ENCODE peak calls at places on chromosome 19, in ten cellular contexts. One of them, this sample, is unnamed.

GRCh38 chr19:51124729-51125128 is at the start of gene SIGLEC9:
- DNase-seq in progenitor cell of endocrine pancreas: no peak
- DNase-seq in RWPE1: no peak
- DNase-seq in PC-3: no peak
- DNase-seq in ovary: peak
- DNase-seq in cardiac muscle cell: no peak
- DNase-seq in colonic mucosa: no peak
- DNase-seq in Calu3: no peak
- DNase-seq in A549: no peak
- DNase-seq in SK-N-SH: no peak
- DNase-seq in this sample: no peak

GRCh38 chr19:40936755-40937154 is 54.3 kb upstream of the CYP2B6 start:
- DNase-seq in progenitor cell of endocrine pancreas: no peak
- DNase-seq in RWPE1: no peak
- DNase-seq in PC-3: no peak
- DNase-seq in ovary: no peak
- DNase-seq in cardiac muscle cell: no peak
- DNase-seq in colonic mucosa: no peak
- DNase-seq in Calu3: no peak
- DNase-seq in A549: no peak
- DNase-seq in SK-N-SH: no peak
- DNase-seq in this sample: no peak

GRCh38 chr19:6822311-6822670 is 49.8 kb downstream of the VAV1 start:
- DNase-seq in progenitor cell of endocrine pancreas: no peak
- DNase-seq in RWPE1: no peak
- DNase-seq in PC-3: no peak
- DNase-seq in ovary: no peak
- DNase-seq in cardiac muscle cell: no peak
- DNase-seq in colonic mucosa: no peak
- DNase-seq in Calu3: no peak
- DNase-seq in A549: no peak
- DNase-seq in SK-N-SH: no peak
- DNase-seq in this sample: no peak

GRCh38 chr19:54343868-54344267 is 4.9 kb upstream of the LILRA4 start:
- DNase-seq in progenitor cell of endocrine pancreas: no peak
- DNase-seq in RWPE1: no peak
- DNase-seq in PC-3: no peak
- DNase-seq in ovary: no peak
- DNase-seq in cardiac muscle cell: no peak
- DNase-seq in colonic mucosa: no peak
- DNase-seq in Calu3: no peak
- DNase-seq in A549: no peak
- DNase-seq in SK-N-SH: no peak
- DNase-seq in this sample: no peak

GRCh38 chr19:18097217-18097992 is at the start of gene MAST3:
- DNase-seq in progenitor cell of endocrine pancreas: peak
- DNase-seq in RWPE1: peak
- DNase-seq in PC-3: peak
- DNase-seq in ovary: peak
- DNase-seq in cardiac muscle cell: peak
- DNase-seq in colonic mucosa: peak
- DNase-seq in Calu3: peak
- DNase-seq in A549: peak
- DNase-seq in SK-N-SH: peak
- DNase-seq in this sample: peak

GRCh38 chr19:55069137-55069858 is 6.3 kb upstream of the RDH13 start:
- DNase-seq in progenitor cell of endocrine pancreas: no peak
- DNase-seq in RWPE1: peak
- DNase-seq in PC-3: peak
- DNase-seq in ovary: no peak
- DNase-seq in cardiac muscle cell: no peak
- DNase-seq in colonic mucosa: peak
- DNase-seq in Calu3: peak
- DNase-seq in A549: peak
- DNase-seq in SK-N-SH: peak
- DNase-seq in this sample: peak

GRCh38 chr19:41541990-41542584 is 33.9 kb upstream of the CEACAM21 start:
- DNase-seq in progenitor cell of endocrine pancreas: no peak
- DNase-seq in RWPE1: no peak
- DNase-seq in PC-3: peak
- DNase-seq in ovary: peak
- DNase-seq in cardiac muscle cell: peak
- DNase-seq in colonic mucosa: peak
- DNase-seq in Calu3: peak
- DNase-seq in A549: peak
- DNase-seq in SK-N-SH: peak
- DNase-seq in this sample: peak

GRCh38 chr19:42406111-42406510 is 16.0 kb upstream of the CNFN start:
- DNase-seq in progenitor cell of endocrine pancreas: no peak
- DNase-seq in RWPE1: no peak
- DNase-seq in PC-3: no peak
- DNase-seq in ovary: no peak
- DNase-seq in cardiac muscle cell: no peak
- DNase-seq in colonic mucosa: no peak
- DNase-seq in Calu3: no peak
- DNase-seq in A549: no peak
- DNase-seq in SK-N-SH: no peak
- DNase-seq in this sample: no peak

GRCh38 chr19:10418281-10419199 is 1.8 kb upstream of the PDE4A start:
- DNase-seq in progenitor cell of endocrine pancreas: no peak
- DNase-seq in RWPE1: no peak
- DNase-seq in PC-3: no peak
- DNase-seq in ovary: no peak
- DNase-seq in cardiac muscle cell: peak
- DNase-seq in colonic mucosa: no peak
- DNase-seq in Calu3: no peak
- DNase-seq in A549: no peak
- DNase-seq in SK-N-SH: peak
- DNase-seq in this sample: no peak

GRCh38 chr19:10419200-10419645 is 1.1 kb upstream of the PDE4A start:
- DNase-seq in progenitor cell of endocrine pancreas: no peak
- DNase-seq in RWPE1: no peak
- DNase-seq in PC-3: no peak
- DNase-seq in ovary: no peak
- DNase-seq in cardiac muscle cell: no peak
- DNase-seq in colonic mucosa: no peak
- DNase-seq in Calu3: no peak
- DNase-seq in A549: no peak
- DNase-seq in SK-N-SH: peak
- DNase-seq in this sample: no peak

GRCh38 chr19:10419646-10420443 is 493 bp upstream of the PDE4A start:
- DNase-seq in progenitor cell of endocrine pancreas: no peak
- DNase-seq in RWPE1: no peak
- DNase-seq in PC-3: peak
- DNase-seq in ovary: no peak
- DNase-seq in cardiac muscle cell: peak
- DNase-seq in colonic mucosa: no peak
- DNase-seq in Calu3: no peak
- DNase-seq in A549: peak
- DNase-seq in SK-N-SH: peak
- DNase-seq in this sample: peak

GRCh38 chr19:10421981-10422461 is 1.7 kb downstream of the PDE4A start:
- DNase-seq in progenitor cell of endocrine pancreas: no peak
- DNase-seq in RWPE1: no peak
- DNase-seq in PC-3: no peak
- DNase-seq in ovary: no peak
- DNase-seq in cardiac muscle cell: no peak
- DNase-seq in colonic mucosa: no peak
- DNase-seq in Calu3: no peak
- DNase-seq in A549: no peak
- DNase-seq in SK-N-SH: no peak
- DNase-seq in this sample: no peak

DNA sequence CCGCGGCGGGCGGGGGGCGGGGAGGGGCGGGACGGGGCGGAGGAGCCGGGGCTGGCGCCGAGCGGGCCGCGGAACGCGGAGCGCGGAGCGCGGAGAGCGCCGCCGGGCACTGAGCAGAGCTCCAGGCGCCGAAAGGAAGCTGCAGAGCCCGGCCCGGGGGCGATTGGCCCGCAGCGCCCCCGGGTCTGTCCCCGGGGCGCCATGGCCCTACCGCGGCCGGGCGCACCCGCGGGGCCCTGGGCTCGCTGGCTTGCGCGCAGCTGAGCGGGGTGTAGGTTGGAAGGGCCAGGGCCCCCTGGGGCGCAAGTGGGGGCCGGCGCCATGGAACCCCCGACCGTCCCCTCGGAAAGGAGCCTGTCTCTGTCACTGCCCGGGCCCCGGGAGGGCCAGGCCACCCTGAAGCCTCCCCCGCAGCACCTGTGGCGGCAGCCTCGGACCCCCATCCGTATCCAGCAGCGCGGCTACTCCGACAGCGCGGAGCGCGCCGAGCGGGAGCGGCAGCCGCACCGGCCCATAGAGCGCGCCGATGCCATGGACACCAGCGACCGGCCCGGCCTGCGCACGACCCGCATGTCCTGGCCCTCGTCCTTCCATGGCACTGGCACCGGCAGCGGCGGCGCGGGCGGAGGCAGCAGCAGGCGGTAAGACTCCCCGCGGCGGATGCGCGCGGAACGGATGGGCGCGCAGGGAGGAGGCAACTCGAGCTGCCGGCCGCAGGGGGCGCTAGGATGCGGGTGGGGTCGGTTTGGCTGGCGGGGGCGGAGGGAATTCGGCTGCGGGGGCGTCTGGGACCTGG is at the start of gene PDE4A:
- DNase-seq in progenitor cell of endocrine pancreas: no peak
- DNase-seq in RWPE1: no peak
- DNase-seq in PC-3: peak
- DNase-seq in ovary: no peak
- DNase-seq in cardiac muscle cell: peak
- DNase-seq in colonic mucosa: no peak
- DNase-seq in Calu3: no peak
- DNase-seq in A549: peak
- DNase-seq in SK-N-SH: peak
- DNase-seq in this sample: peak
- TF ChIP-seq CTCF in progenitor cell of endocrine pancreas: peak
- TF ChIP-seq CTCF in RWPE1: peak
- TF ChIP-seq CTCF in PC-3: peak
- TF ChIP-seq CTCF in ovary: no peak
- TF ChIP-seq CTCF in cardiac muscle cell: peak
- TF ChIP-seq CTCF in colonic mucosa: no peak
- TF ChIP-seq CTCF in Calu3: peak
- TF ChIP-seq CTCF in A549: peak
- TF ChIP-seq CTCF in SK-N-SH: peak
- TF ChIP-seq CTCF in this sample: peak

GRCh38 chr19:19258589-19259338 is 14.3 kb downstream of the TM6SF2 start:
- DNase-seq in progenitor cell of endocrine pancreas: no peak
- DNase-seq in RWPE1: no peak
- DNase-seq in PC-3: no peak
- DNase-seq in ovary: no peak
- DNase-seq in cardiac muscle cell: no peak
- DNase-seq in colonic mucosa: no peak
- DNase-seq in Calu3: no peak
- DNase-seq in A549: no peak
- DNase-seq in SK-N-SH: no peak
- DNase-seq in this sample: no peak
- TF ChIP-seq CTCF in progenitor cell of endocrine pancreas: no peak
- TF ChIP-seq CTCF in RWPE1: no peak
- TF ChIP-seq CTCF in PC-3: no peak
- TF ChIP-seq CTCF in ovary: no peak
- TF ChIP-seq CTCF in cardiac muscle cell: no peak
- TF ChIP-seq CTCF in colonic mucosa: no peak
- TF ChIP-seq CTCF in Calu3: no peak
- TF ChIP-seq CTCF in A549: no peak
- TF ChIP-seq CTCF in SK-N-SH: no peak
- TF ChIP-seq CTCF in this sample: no peak

GRCh38 chr19:1824252-1824622 is 12.2 kb upstream of the ATP8B3 start:
- DNase-seq in progenitor cell of endocrine pancreas: no peak
- DNase-seq in RWPE1: no peak
- DNase-seq in PC-3: no peak
- DNase-seq in ovary: no peak
- DNase-seq in cardiac muscle cell: no peak
- DNase-seq in colonic mucosa: no peak
- DNase-seq in Calu3: no peak
- DNase-seq in A549: no peak
- DNase-seq in SK-N-SH: no peak
- DNase-seq in this sample: peak

GRCh38 chr19:1825909-1826556 is 14.0 kb upstream of the ATP8B3 start:
- DNase-seq in progenitor cell of endocrine pancreas: peak
- DNase-seq in RWPE1: peak
- DNase-seq in PC-3: peak
- DNase-seq in ovary: peak
- DNase-seq in cardiac muscle cell: peak
- DNase-seq in colonic mucosa: peak
- DNase-seq in Calu3: peak
- DNase-seq in A549: peak
- DNase-seq in SK-N-SH: peak
- DNase-seq in this sample: peak

GRCh38 chr19:1828279-1829238 is 16.5 kb upstream of the ATP8B3 start:
- DNase-seq in progenitor cell of endocrine pancreas: no peak
- DNase-seq in RWPE1: no peak
- DNase-seq in PC-3: no peak
- DNase-seq in ovary: no peak
- DNase-seq in cardiac muscle cell: no peak
- DNase-seq in colonic mucosa: no peak
- DNase-seq in Calu3: no peak
- DNase-seq in A549: no peak
- DNase-seq in SK-N-SH: no peak
- DNase-seq in this sample: peak

GRCh38 chr19:1827566-1828278 is 15.6 kb upstream of the ATP8B3 start:
- DNase-seq in progenitor cell of endocrine pancreas: no peak
- DNase-seq in RWPE1: no peak
- DNase-seq in PC-3: no peak
- DNase-seq in ovary: no peak
- DNase-seq in cardiac muscle cell: no peak
- DNase-seq in colonic mucosa: no peak
- DNase-seq in Calu3: no peak
- DNase-seq in A549: no peak
- DNase-seq in SK-N-SH: no peak
- DNase-seq in this sample: peak

DNA sequence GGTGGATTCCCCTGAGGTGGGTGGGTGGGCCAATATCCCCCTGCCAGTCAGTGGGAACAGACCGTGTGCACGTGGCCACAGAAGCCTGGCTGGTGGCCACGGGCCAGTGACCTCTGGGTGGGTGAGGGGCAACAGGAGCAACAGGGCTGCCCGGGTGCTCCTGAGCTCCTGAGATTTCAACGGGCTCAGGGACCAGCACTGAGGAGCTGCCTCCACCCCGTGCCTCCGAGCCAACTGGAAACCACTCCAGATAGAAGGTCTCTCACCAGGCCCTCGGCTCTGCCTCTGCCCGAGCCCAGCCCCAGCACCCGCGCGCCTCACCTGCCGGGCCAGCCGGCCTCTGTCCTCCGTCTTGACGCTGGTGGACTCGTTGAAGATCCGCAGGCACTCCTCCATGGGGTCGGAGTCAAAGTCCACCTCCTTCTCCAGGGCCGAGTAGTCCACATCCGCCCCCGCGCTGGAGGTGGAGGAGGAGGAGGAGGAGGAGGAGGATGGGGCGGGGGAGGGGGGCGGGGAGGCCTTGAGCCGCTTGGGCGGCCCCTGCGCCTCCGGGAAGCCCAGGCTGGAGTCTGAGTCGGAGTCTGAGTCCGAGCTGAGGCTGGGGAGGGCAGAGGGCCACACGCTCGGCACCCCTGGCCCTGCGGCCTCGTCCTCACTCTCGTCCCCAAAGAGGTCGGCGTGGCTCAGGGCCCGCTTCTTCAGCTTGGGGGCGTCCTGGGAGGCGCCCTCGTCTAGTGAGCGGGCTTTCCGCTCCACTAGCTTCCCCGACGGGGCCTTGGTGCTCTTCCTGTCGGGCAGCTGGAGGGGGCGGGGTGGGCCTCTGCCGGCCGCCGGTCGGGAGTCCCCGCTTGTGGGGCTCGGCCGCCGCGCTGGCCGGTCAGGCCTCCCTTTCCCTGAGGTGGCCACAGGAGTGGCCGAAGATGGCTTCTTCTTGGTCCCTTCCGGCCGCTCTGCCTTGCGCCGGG is 14.8 kb upstream of the ATP8B3 start:
- DNase-seq in progenitor cell of endocrine pancreas: no peak
- DNase-seq in RWPE1: no peak
- DNase-seq in PC-3: no peak
- DNase-seq in ovary: peak
- DNase-seq in cardiac muscle cell: no peak
- DNase-seq in colonic mucosa: no peak
- DNase-seq in Calu3: no peak
- DNase-seq in A549: no peak
- DNase-seq in SK-N-SH: peak
- DNase-seq in this sample: peak
- TF ChIP-seq CTCF in progenitor cell of endocrine pancreas: no peak
- TF ChIP-seq CTCF in RWPE1: no peak
- TF ChIP-seq CTCF in PC-3: no peak
- TF ChIP-seq CTCF in ovary: no peak
- TF ChIP-seq CTCF in cardiac muscle cell: no peak
- TF ChIP-seq CTCF in colonic mucosa: no peak
- TF ChIP-seq CTCF in Calu3: no peak
- TF ChIP-seq CTCF in A549: no peak
- TF ChIP-seq CTCF in SK-N-SH: no peak
- TF ChIP-seq CTCF in this sample: no peak

GRCh38 chr19:58451358-58452101 is at the start of gene ZNF324B:
- DNase-seq in progenitor cell of endocrine pancreas: peak
- DNase-seq in RWPE1: peak
- DNase-seq in PC-3: peak
- DNase-seq in ovary: peak
- DNase-seq in cardiac muscle cell: peak
- DNase-seq in colonic mucosa: peak
- DNase-seq in Calu3: peak
- DNase-seq in A549: peak
- DNase-seq in SK-N-SH: peak
- DNase-seq in this sample: peak
- TF ChIP-seq CTCF in progenitor cell of endocrine pancreas: no peak
- TF ChIP-seq CTCF in RWPE1: no peak
- TF ChIP-seq CTCF in PC-3: no peak
- TF ChIP-seq CTCF in ovary: no peak
- TF ChIP-seq CTCF in cardiac muscle cell: no peak
- TF ChIP-seq CTCF in colonic mucosa: no peak
- TF ChIP-seq CTCF in Calu3: no peak
- TF ChIP-seq CTCF in A549: no peak
- TF ChIP-seq CTCF in SK-N-SH: no peak
- TF ChIP-seq CTCF in this sample: no peak